ENCODE peak calls at places on chromosomes 7 and 10, in seven cellular contexts. Q is GM23338, M is endothelial cell of umbilical vein, B is fibroblast of lung, Z is osteoblast, I is IMR-90, J is OCI-LY7. U is an unnamed sample.

GRCh38 chr7:46576950-46577349 is 655.9 kb upstream of the IGFBP3 start:
- DNase-seq in Q (no peak), M (peak; percentile 88), B (peak; percentile 80), Z (no peak), I (peak; percentile 55), J (no peak), U (no peak)

GRCh38 chr7:25805027-25805687 is 346.8 kb upstream of the NFE2L3 start:
- DNase-seq in Q (no peak), M (no peak), B (peak; percentile 44), Z (no peak), I (peak; percentile 9), J (no peak), U (no peak)

GRCh38 chr7:142646274-142646895 is 102.9 kb upstream of the PRSS1 start:
- DNase-seq in Q (no peak), M (no peak), B (no peak), Z (no peak), I (no peak), J (peak; percentile 7), U (no peak)

GRCh38 chr7:10973061-10973941 is at the start of gene PHF14:
- DNase-seq in Q (peak; percentile 98), M (peak; percentile 98), B (peak; percentile 92), Z (peak; percentile 98), I (peak; percentile 94), J (peak; percentile 97), U (peak; percentile 98)

GRCh38 chr10:44242826-44243225 is 142.1 kb downstream of the CXCL12 start:
- DNase-seq in Q (no peak), M (no peak), B (peak; percentile 20), Z (no peak), I (no peak), J (no peak), U (no peak)

GRCh38 chr10:9615179-9615578 is 1402.5 kb upstream of the CELF2 start:
- DNase-seq in Q (no peak), M (no peak), B (peak; percentile 60), Z (no peak), I (peak; percentile 22), J (no peak), U (no peak)

GRCh38 chr10:92111336-92111939 is 179.4 kb downstream of the CPEB3 start:
- DNase-seq in Q (no peak), M (no peak), B (no peak), Z (no peak), I (no peak), J (no peak), U (no peak)

GRCh38 chr7:46626261-46627037 is 705.4 kb upstream of the IGFBP3 start:
- DNase-seq in Q (peak; percentile 16), M (no peak), B (no peak), Z (no peak), I (no peak), J (no peak), U (no peak)

GRCh38 chr7:10521306-10521705 is 452.4 kb upstream of the PHF14 start:
- DNase-seq in Q (no peak), M (no peak), B (no peak), Z (no peak), I (no peak), J (no peak), U (no peak)

GRCh38 chr10:16986082-16986405 is 143.6 kb downstream of the CUBN start:
- DNase-seq in Q (no peak), M (no peak), B (no peak), Z (no peak), I (no peak), J (no peak), U (no peak)

GRCh38 chr7:135943266-135943889 is 33.8 kb downstream of the MTPN start:
- DNase-seq in Q (peak; percentile 8), M (peak; percentile 76), B (peak; percentile 38), Z (no peak), I (no peak), J (peak; percentile 33), U (no peak)

GRCh38 chr10:133391249-133391635 is 2.7 kb upstream of the MTG1 start:
- DNase-seq in Q (no peak), M (no peak), B (no peak), Z (no peak), I (no peak), J (no peak), U (no peak)

GRCh38 chr10:3806603-3807002 is 21.6 kb upstream of the KLF6 start:
- DNase-seq in Q (no peak), M (peak; percentile 89), B (peak; percentile 96), Z (no peak), I (peak; percentile 94), J (peak; percentile 42), U (peak; percentile 63)

GRCh38 chr10:21860718-21861117 is 142.8 kb downstream of the DNAJC1 start:
- DNase-seq in Q (no peak), M (no peak), B (peak; percentile 92), Z (peak; percentile 54), I (peak; percentile 22), J (no peak), U (no peak)

GRCh38 chr7:82294258-82294855 is 149.2 kb downstream of the CACNA2D1 start:
- DNase-seq in Q (no peak), M (no peak), B (peak; percentile 26), Z (no peak), I (peak; percentile 13), J (no peak), U (no peak)

GRCh38 chr7:127885222-127885772 is 145.9 kb downstream of the LRRC4 start:
- DNase-seq in Q (no peak), M (no peak), B (no peak), Z (no peak), I (no peak), J (no peak), U (no peak)

GRCh38 chr7:11077816-11078215 is 104.1 kb downstream of the PHF14 start:
- DNase-seq in Q (no peak), M (no peak), B (peak; percentile 58), Z (peak; percentile 60), I (no peak), J (no peak), U (no peak)

GRCh38 chr10:123685260-123685659 is 19.1 kb downstream of the GPR26 start:
- DNase-seq in Q (no peak), M (no peak), B (no peak), Z (no peak), I (no peak), J (no peak), U (no peak)

GRCh38 chr10:1715821-1716220 is 21.5 kb downstream of the ADARB2 start:
- DNase-seq in Q (peak; percentile 69), M (no peak), B (no peak), Z (no peak), I (no peak), J (peak; percentile 52), U (no peak)

GRCh38 chr7:17968791-17969715 is 28.8 kb upstream of the SNX13 start:
- DNase-seq in Q (no peak), M (no peak), B (no peak), Z (no peak), I (no peak), J (no peak), U (peak; percentile 38)

GRCh38 chr7:36794689-36795088 is 70.4 kb upstream of the AOAH start:
- DNase-seq in Q (no peak), M (no peak), B (no peak), Z (no peak), I (no peak), J (no peak), U (no peak)

GRCh38 chr10:118373786-118374185 is 31.7 kb upstream of the FAM204A start:
- DNase-seq in Q (no peak), M (peak; percentile 15), B (peak; percentile 91), Z (peak; percentile 2), I (peak; percentile 69), J (no peak), U (peak; percentile 69)

GRCh38 chr7:64618785-64619456 is 47.0 kb upstream of the ZNF107 start:
- DNase-seq in Q (peak; percentile 80), M (peak; percentile 41), B (peak; percentile 38), Z (no peak), I (peak; percentile 60), J (peak; percentile 81), U (peak; percentile 46)

GRCh38 chr7:32154797-32155196 is 84.6 kb upstream of the PDE1C start:
- DNase-seq in Q (no peak), M (peak; percentile 62), B (peak; percentile 65), Z (no peak), I (peak; percentile 36), J (no peak), U (no peak)

GRCh38 chr10:110077436-110078120 is 69.8 kb downstream of the ADD3 start:
- DNase-seq in Q (no peak), M (no peak), B (peak; percentile 27), Z (no peak), I (no peak), J (no peak), U (no peak)

GRCh38 chr7:17234398-17235021 is 63.9 kb upstream of the AHR start:
- DNase-seq in Q (peak; percentile 2), M (peak; percentile 90), B (peak; percentile 96), Z (peak; percentile 32), I (peak; percentile 95), J (no peak), U (peak; percentile 56)

GRCh38 chr10:20986049-20986448 is 88.9 kb upstream of the NEBL start:
- DNase-seq in Q (no peak), M (peak; percentile 52), B (no peak), Z (no peak), I (no peak), J (no peak), U (no peak)

DNA sequence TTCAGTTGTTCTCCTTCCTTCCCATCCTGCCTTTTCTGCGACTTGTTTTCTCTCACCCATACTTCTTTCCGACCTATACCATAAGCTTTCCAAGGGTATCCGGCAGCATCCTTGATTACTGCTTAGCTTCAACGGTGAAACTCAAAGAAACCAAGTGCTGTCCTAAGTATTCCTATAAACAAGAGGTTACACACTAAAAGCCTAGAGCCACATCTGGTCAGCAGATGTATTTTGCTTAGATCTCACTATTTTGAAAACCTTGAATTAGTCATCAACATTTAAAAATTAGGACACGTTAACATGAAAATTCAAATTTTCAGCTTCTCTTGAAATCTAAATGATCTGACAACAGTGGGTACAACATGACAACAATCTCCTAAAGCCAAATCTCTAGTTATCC is 20.0 kb downstream of the ARHGAP21 start:
- DNase-seq in Q (no peak), M (no peak), B (peak; percentile 76), Z (peak; percentile 70), I (peak; percentile 93), J (no peak), U (no peak)
- H4K20me1 ChIP-seq in Q (peaks cover 3% of the 10 kb centered on the region), M (peaks cover 22% of the 10 kb centered on the region), B (no peaks in the 10 kb centered on the region), Z (peaks cover 39% of the 10 kb centered on the region), I (peaks cover 78% of the 10 kb centered on the region), J (no peaks in the 10 kb centered on the region), U (peaks cover 16% of the 10 kb centered on the region)

GRCh38 chr10:28761084-28761875 is 84.0 kb downstream of the BAMBI start:
- DNase-seq in Q (peak; percentile 74), M (no peak), B (peak; percentile 38), Z (no peak), I (no peak), J (no peak), U (no peak)
- H2AFZ ChIP-seq in Q (no peak overlapping the region), M (no peak overlapping the region), B (no peak overlapping the region), Z (no peak overlapping the region), I (no peak overlapping the region), J (no peak overlapping the region), U (no peak overlapping the region)

DNA sequence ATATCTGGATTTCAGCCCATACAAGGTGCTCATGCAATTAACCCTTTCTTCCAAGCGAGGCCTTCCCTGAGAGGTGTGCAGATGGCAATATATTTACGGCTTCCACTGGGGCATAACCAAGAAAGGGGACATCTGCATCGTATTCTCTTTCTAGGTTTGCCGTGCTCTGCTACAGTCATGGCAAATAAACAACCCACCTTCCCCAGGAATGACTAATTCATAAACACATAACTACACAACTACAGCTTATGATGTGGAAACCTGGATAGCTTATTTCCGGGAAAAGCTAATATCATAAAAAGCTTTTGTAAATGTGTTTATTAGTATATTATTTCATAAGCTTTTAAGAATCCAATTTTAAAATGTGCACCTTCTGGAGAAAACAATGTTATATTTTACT is 120.0 kb downstream of the CAMK1D start:
- DNase-seq in Q (no peak), M (no peak), B (no peak), Z (no peak), I (no peak), J (no peak), U (no peak)
- H4K20me1 ChIP-seq in Q (no peaks in the 10 kb centered on the region), M (no peaks in the 10 kb centered on the region), B (no peaks in the 10 kb centered on the region), Z (no peaks in the 10 kb centered on the region), I (peaks cover 3% of the 10 kb centered on the region), J (no peaks in the 10 kb centered on the region), U (no peaks in the 10 kb centered on the region)

GRCh38 chr7:54758702-54759665 is at the start of gene SEC61G:
- DNase-seq in Q (peak; percentile 98), M (peak; percentile 97), B (peak; percentile 96), Z (peak; percentile 96), I (peak; percentile 97), J (peak; percentile 96), U (peak; percentile 99)
- H2AFZ ChIP-seq in Q (peak within 1 kb of the TSS; percentile 92), M (peak within 1 kb of the TSS; percentile 24), B (peak within 1 kb of the TSS; percentile 74), Z (peak within 1 kb of the TSS; percentile 92), I (peak within 1 kb of the TSS; percentile 89), J (peak within 1 kb of the TSS; percentile 96), U (peak within 1 kb of the TSS; percentile 95)

U was measured in PC-9.